ENCODE peak calls at places on chromosomes 16 and 17, in six cellular contexts. N is heart left ventricle, J is testis, O is A549, E is tibial nerve, B is ovary. R is an unnamed sample.
A peak's percentile ranks its signal among the peaks of the same experiment; 100 is the strongest.

GRCh38 chr16:55503726-55504553 is 4.9 kb upstream of the LPCAT2 start:
- DNase-seq in N (no peak), J (no peak), O (no peak), E (no peak), B (no peak), R (no peak)

GRCh38 chr17:7119314-7119713 is 4.7 kb upstream of the ASGR2 start:
- DNase-seq in N (no peak), J (no peak), O (no peak), E (no peak), B (no peak), R (no peak)

GRCh38 chr17:76492989-76493501 is 8.2 kb downstream of the RHBDF2 start:
- DNase-seq in N (peak; percentile 85), J (peak; percentile 55), O (no peak), E (peak; percentile 47), B (no peak), R (peak; percentile 83)

GRCh38 chr16:85641776-85642176 is 28.7 kb downstream of the GSE1 start:
- DNase-seq in N (peak; percentile 60), J (peak; percentile 71), O (peak; percentile 35), E (no peak), B (no peak), R (no peak)

GRCh38 chr16:3717235-3718018 is at the start of gene TRAP1:
- DNase-seq in N (peak; percentile 94), J (peak; percentile 93), O (peak; percentile 85), E (peak; percentile 83), B (peak; percentile 94), R (peak; percentile 88)

GRCh38 chr17:30950669-30951399 is 20.0 kb upstream of the RNF135 start:
- DNase-seq in N (peak; percentile 88), J (no peak), O (peak; percentile 81), E (peak; percentile 69), B (no peak), R (peak; percentile 32)

GRCh38 chr16:30478766-30479478 is 6.4 kb downstream of the ITGAL start:
- DNase-seq in N (no peak), J (no peak), O (no peak), E (no peak), B (no peak), R (no peak)

GRCh38 chr17:61723183-61723582 is 132.2 kb upstream of the NACA2 start:
- DNase-seq in N (no peak), J (no peak), O (no peak), E (no peak), B (no peak), R (no peak)

GRCh38 chr17:49024523-49024922 is 27.3 kb downstream of the IGF2BP1 start:
- DNase-seq in N (no peak), J (no peak), O (no peak), E (no peak), B (no peak), R (no peak)

GRCh38 chr16:2090481-2090797 is 42.7 kb downstream of the TSC2 start:
- DNase-seq in N (peak; percentile 55), J (no peak), O (no peak), E (no peak), B (no peak), R (no peak)

GRCh38 chr17:44075598-44076293 is 5.2 kb downstream of the G6PC3 start:
- DNase-seq in N (no peak), J (no peak), O (no peak), E (no peak), B (no peak), R (no peak)

GRCh38 chr17:80032614-80033171 is 3.0 kb downstream of the TBC1D16 start:
- DNase-seq in N (no peak), J (no peak), O (no peak), E (no peak), B (no peak), R (no peak)

DNA sequence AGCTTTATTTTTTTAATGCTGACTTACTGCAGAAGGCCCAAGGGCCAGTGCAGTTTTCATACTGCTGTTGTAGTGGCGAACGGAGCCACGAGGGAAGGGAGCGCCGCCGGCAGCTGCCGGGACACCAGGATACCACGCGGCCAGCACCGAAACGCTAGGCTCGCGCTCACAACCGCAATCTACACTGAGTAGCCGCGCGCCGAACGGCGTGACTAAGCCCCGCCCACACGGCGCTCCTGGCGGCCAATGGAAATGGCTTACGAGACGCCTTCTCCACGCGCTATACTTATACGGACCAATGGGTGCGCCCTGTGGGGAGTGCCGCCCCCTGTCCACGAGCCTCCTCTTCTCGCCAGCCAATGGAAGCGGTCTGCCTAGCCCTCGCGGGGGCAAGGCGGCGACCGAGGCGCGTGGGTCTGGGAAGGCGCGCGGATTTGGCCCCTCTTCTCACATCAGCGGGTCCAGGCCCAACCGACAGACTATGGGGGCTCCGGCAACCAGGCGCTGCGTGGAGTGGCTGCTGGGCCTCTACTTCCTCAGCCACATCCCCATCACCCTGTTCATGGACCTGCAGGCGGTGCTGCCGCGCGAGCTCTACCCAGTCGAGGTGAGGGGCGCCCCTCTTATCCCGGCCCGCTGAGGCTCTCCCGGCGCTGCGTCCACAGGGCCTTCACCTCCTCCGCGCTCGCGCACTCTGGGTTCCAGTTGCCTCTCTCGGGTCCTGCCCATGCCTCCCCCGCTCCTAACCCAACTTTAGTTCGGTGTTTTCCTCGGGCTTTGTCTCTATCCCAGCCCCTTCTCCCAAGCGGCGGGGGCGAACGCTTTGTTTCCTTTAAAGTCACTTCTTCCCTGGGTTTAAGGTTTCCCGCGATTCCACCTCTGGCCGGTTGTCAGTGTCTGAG is at the start of gene TMEM97:
- DNase-seq in N (peak; percentile 97), J (peak; percentile 99), O (peak; percentile 98), E (peak; percentile 93), B (peak; percentile 95), R (peak; percentile 80)
- TF ChIP-seq POLR2A in N (no peak), J (peak; percentile 21), O (peak; percentile 80), E (peak; percentile 68), B (no peak), R (peak; percentile 49)

GRCh38 chr17:45150911-45151809 is 2.9 kb downstream of the HEXIM1 start:
- DNase-seq in N (no peak), J (no peak), O (no peak), E (no peak), B (no peak), R (no peak)

GRCh38 chr17:45148183-45149036 is at the start of gene HEXIM1:
- DNase-seq in N (peak; percentile 100), J (peak; percentile 100), O (peak; percentile 100), E (peak; percentile 98), B (peak; percentile 99), R (peak; percentile 99)

GRCh38 chr17:45147581-45148182 is 593 bp upstream of the HEXIM1 start:
- DNase-seq in N (peak; percentile 89), J (peak; percentile 88), O (peak; percentile 99), E (peak; percentile 83), B (peak; percentile 90), R (no peak)

GRCh38 chr17:45149037-45149668 is 878 bp downstream of the HEXIM1 start:
- DNase-seq in N (peak; percentile 94), J (peak; percentile 85), O (peak; percentile 90), E (peak; percentile 79), B (peak; percentile 91), R (no peak)

DNA sequence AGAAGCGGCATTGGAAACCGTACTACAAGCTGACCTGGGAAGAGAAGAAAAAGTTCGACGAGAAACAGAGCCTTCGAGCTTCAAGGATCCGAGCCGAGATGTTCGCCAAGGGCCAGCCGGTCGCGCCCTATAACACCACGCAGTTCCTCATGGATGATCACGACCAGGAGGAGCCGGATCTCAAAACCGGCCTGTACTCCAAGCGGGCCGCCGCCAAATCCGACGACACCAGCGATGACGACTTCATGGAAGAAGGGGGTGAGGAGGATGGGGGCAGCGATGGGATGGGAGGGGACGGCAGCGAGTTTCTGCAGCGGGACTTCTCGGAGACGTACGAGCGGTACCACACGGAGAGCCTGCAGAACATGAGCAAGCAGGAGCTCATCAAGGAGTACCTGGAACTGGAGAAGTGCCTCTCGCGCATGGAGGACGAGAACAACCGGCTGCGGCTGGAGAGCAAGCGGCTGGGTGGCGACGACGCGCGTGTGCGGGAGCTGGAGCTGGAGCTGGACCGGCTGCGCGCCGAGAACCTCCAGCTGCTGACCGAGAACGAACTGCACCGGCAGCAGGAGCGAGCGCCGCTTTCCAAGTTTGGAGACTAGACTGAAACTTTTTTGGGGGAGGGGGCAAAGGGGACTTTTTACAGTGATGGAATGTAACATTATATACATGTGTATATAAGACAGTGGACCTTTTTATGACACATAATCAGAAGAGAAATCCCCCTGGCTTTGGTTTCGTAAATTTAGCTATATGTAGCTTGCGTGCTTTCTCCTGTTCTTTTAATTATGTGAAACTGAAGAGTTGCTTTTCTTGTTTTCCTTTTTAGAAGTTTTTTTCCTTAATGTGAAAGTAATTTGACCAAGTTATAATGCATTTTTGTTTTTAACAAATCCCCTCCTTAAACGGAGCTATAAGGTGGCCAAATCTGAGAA is 1.7 kb downstream of the HEXIM1 start:
- DNase-seq in N (peak; percentile 80), J (peak; percentile 74), O (peak; percentile 72), E (peak; percentile 71), B (peak; percentile 79), R (no peak)
- TF ChIP-seq POLR2A in N (no peak), J (no peak), O (peak; percentile 34), E (no peak), B (no peak), R (peak; percentile 38)

GRCh38 chr16:70710422-70711210 is 24.8 kb upstream of the MTSS2 start:
- DNase-seq in N (no peak), J (no peak), O (no peak), E (no peak), B (no peak), R (no peak)

GRCh38 chr16:70711211-70711978 is 25.5 kb upstream of the MTSS2 start:
- DNase-seq in N (no peak), J (no peak), O (no peak), E (no peak), B (no peak), R (no peak)

GRCh38 chr16:70708381-70709253 is 22.8 kb upstream of the MTSS2 start:
- DNase-seq in N (no peak), J (no peak), O (no peak), E (no peak), B (no peak), R (no peak)

GRCh38 chr16:70709961-70710360 is 24.1 kb upstream of the MTSS2 start:
- DNase-seq in N (no peak), J (no peak), O (no peak), E (no peak), B (no peak), R (no peak)

GRCh38 chr16:70709457-70709856 is 23.6 kb upstream of the MTSS2 start:
- DNase-seq in N (no peak), J (no peak), O (no peak), E (no peak), B (no peak), R (no peak)
- TF ChIP-seq POLR2A in N (no peak), J (no peak), O (no peak), E (no peak), B (no peak), R (no peak)

GRCh38 chr17:72730091-72730490 is 362.4 kb downstream of the SLC39A11 start:
- DNase-seq in N (no peak), J (no peak), O (peak; percentile 50), E (no peak), B (no peak), R (no peak)

GRCh38 chr17:72724375-72724774 is 368.1 kb downstream of the SLC39A11 start:
- DNase-seq in N (no peak), J (no peak), O (no peak), E (no peak), B (no peak), R (peak; percentile 49)

GRCh38 chr17:72725432-72726068 is 366.9 kb downstream of the SLC39A11 start:
- DNase-seq in N (no peak), J (peak; percentile 70), O (peak; percentile 83), E (no peak), B (peak; percentile 33), R (peak; percentile 52)

DNA sequence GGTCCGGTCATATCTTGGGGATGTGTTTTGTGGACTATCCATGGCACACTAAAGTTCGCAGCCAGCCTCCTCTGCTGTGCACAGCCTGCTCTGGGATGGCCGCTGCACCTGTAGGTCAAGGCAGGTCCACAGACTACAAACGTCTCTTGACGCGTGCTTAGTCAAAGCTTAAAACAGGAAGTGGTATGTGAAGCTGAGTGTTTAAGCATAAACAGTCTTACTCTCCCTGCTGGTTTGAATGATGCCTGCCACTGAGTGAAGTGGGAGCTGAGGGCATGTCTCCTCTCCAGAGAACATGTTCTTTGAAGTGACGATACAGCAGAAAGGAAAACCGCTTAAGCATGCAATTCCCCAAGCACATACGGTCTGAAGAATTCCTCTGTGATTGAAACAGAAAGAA is 365.6 kb downstream of the SLC39A11 start:
- DNase-seq in N (no peak), J (no peak), O (no peak), E (no peak), B (no peak), R (no peak)
- TF ChIP-seq POLR2A in N (no peak), J (no peak), O (no peak), E (no peak), B (no peak), R (no peak)

R was measured in H54.